ENCODE peak calls at places on chromosomes 3 and 15, in four cellular contexts. One of them, this sample, is unnamed. For H3K36me3 and H3K4me1, the result is how much of the 10 kb centered on the place peaks cover.

GRCh38 chr3:127215714-127216414 is 22.9 kb downstream of the PRR23E start:
- DNase-seq in SJSA1: peak
- DNase-seq in adipocyte: no peak
- DNase-seq in psoas muscle: no peak
- DNase-seq in this sample: no peak

GRCh38 chr15:76147906-76148553 is 88.2 kb downstream of the TMEM266 start:
- DNase-seq in psoas muscle: peak
- DNase-seq in SJSA1: peak
- DNase-seq in adipocyte: peak
- DNase-seq in this sample: peak

GRCh38 chr3:50295553-50296166 is 3.4 kb upstream of the IFRD2 start:
- DNase-seq in adipocyte: no peak
- DNase-seq in psoas muscle: no peak
- DNase-seq in SJSA1: no peak
- DNase-seq in this sample: no peak

GRCh38 chr15:24678485-24678884 is 2.9 kb downstream of the NPAP1 start:
- DNase-seq in SJSA1: no peak
- DNase-seq in adipocyte: no peak
- DNase-seq in psoas muscle: no peak
- DNase-seq in this sample: no peak

GRCh38 chr3:30578986-30579579 is 27.3 kb upstream of the TGFBR2 start:
- DNase-seq in psoas muscle: no peak
- DNase-seq in adipocyte: no peak
- DNase-seq in SJSA1: no peak
- DNase-seq in this sample: no peak

GRCh38 chr15:69540622-69541021 is 88.0 kb downstream of the RPLP1 start:
- DNase-seq in adipocyte: no peak
- DNase-seq in SJSA1: no peak
- DNase-seq in psoas muscle: peak
- DNase-seq in this sample: no peak

GRCh38 chr3:64945171-64945684 is 257.4 kb upstream of the ADAMTS9 start:
- DNase-seq in adipocyte: no peak
- DNase-seq in psoas muscle: no peak
- DNase-seq in SJSA1: no peak
- DNase-seq in this sample: peak

GRCh38 chr15:28114721-28115622 is 15.9 kb upstream of the OCA2 start:
- DNase-seq in SJSA1: no peak
- DNase-seq in adipocyte: peak
- DNase-seq in psoas muscle: no peak
- DNase-seq in this sample: no peak

GRCh38 chr3:923161-923910 is 169.5 kb upstream of the CNTN6 start:
- DNase-seq in adipocyte: no peak
- DNase-seq in psoas muscle: no peak
- DNase-seq in SJSA1: no peak
- DNase-seq in this sample: no peak

GRCh38 chr3:107370902-107371301 is 6.3 kb upstream of the CCDC54 start:
- DNase-seq in psoas muscle: no peak
- DNase-seq in SJSA1: no peak
- DNase-seq in adipocyte: no peak
- DNase-seq in this sample: no peak

GRCh38 chr15:40323953-40324937 is 753 bp downstream of the INAFM2 start:
- DNase-seq in adipocyte: peak
- DNase-seq in psoas muscle: no peak
- DNase-seq in SJSA1: no peak
- DNase-seq in this sample: no peak

GRCh38 chr15:95247068-95247984 is 1016.0 kb downstream of the MCTP2 start:
- DNase-seq in psoas muscle: no peak
- DNase-seq in SJSA1: peak
- DNase-seq in adipocyte: peak
- DNase-seq in this sample: no peak

GRCh38 chr3:9897408-9898372 is 5.0 kb upstream of the IL17RE start:
- DNase-seq in psoas muscle: no peak
- DNase-seq in adipocyte: no peak
- DNase-seq in SJSA1: no peak
- DNase-seq in this sample: no peak

GRCh38 chr3:127257351-127257750 is 30.5 kb downstream of the PRR20G start:
- DNase-seq in adipocyte: no peak
- DNase-seq in psoas muscle: no peak
- DNase-seq in SJSA1: no peak
- DNase-seq in this sample: no peak

GRCh38 chr3:112003321-112004080 is 4.8 kb downstream of the TAGLN3 start:
- DNase-seq in adipocyte: no peak
- DNase-seq in psoas muscle: no peak
- DNase-seq in SJSA1: no peak
- DNase-seq in this sample: no peak

GRCh38 chr3:49839193-49839809 is 17.1 kb downstream of the TRAIP start:
- DNase-seq in psoas muscle: peak
- DNase-seq in adipocyte: peak
- DNase-seq in SJSA1: peak
- DNase-seq in this sample: peak

GRCh38 chr3:148315756-148316155 is 381.9 kb upstream of the AGTR1 start:
- DNase-seq in psoas muscle: no peak
- DNase-seq in adipocyte: no peak
- DNase-seq in SJSA1: no peak
- DNase-seq in this sample: no peak

GRCh38 chr15:96220657-96221056 is 109.8 kb upstream of the NR2F2 start:
- DNase-seq in SJSA1: no peak
- DNase-seq in psoas muscle: no peak
- DNase-seq in adipocyte: no peak
- DNase-seq in this sample: no peak

GRCh38 chr15:47431501-47431900 is 285.8 kb upstream of the SEMA6D start:
- DNase-seq in adipocyte: peak
- DNase-seq in SJSA1: peak
- DNase-seq in psoas muscle: no peak
- DNase-seq in this sample: no peak

GRCh38 chr3:52670621-52671521 is 14.8 kb downstream of the PBRM1 start:
- DNase-seq in SJSA1: peak
- DNase-seq in adipocyte: peak
- DNase-seq in psoas muscle: no peak
- DNase-seq in this sample: peak

GRCh38 chr15:70794596-70795310 is 31.4 kb upstream of the UACA start:
- DNase-seq in SJSA1: no peak
- DNase-seq in adipocyte: peak
- DNase-seq in psoas muscle: no peak
- DNase-seq in this sample: no peak

GRCh38 chr3:174815750-174816149 is 43.4 kb upstream of the NAALADL2 start:
- DNase-seq in SJSA1: no peak
- DNase-seq in adipocyte: no peak
- DNase-seq in psoas muscle: no peak
- DNase-seq in this sample: no peak

GRCh38 chr3:46423588-46423987 is 16.5 kb downstream of the CCRL2 start:
- DNase-seq in psoas muscle: no peak
- DNase-seq in adipocyte: no peak
- DNase-seq in SJSA1: no peak
- DNase-seq in this sample: no peak

GRCh38 chr3:98902341-98902740 is 846 bp upstream of the DCBLD2 start:
- DNase-seq in psoas muscle: no peak
- DNase-seq in adipocyte: no peak
- DNase-seq in SJSA1: no peak
- DNase-seq in this sample: no peak

GRCh38 chr3:172316758-172317157 is 131.5 kb downstream of the GHSR start:
- DNase-seq in adipocyte: no peak
- DNase-seq in SJSA1: no peak
- DNase-seq in psoas muscle: no peak
- DNase-seq in this sample: no peak

GRCh38 chr3:172317481-172317880 is 130.8 kb downstream of the GHSR start:
- DNase-seq in psoas muscle: no peak
- DNase-seq in SJSA1: no peak
- DNase-seq in adipocyte: no peak
- DNase-seq in this sample: no peak

GRCh38 chr3:172314616-172315015 is 133.6 kb downstream of the GHSR start:
- DNase-seq in SJSA1: no peak
- DNase-seq in adipocyte: no peak
- DNase-seq in psoas muscle: no peak
- DNase-seq in this sample: no peak

GRCh38 chr3:172313671-172314070 is 134.6 kb downstream of the GHSR start:
- DNase-seq in adipocyte: no peak
- DNase-seq in psoas muscle: no peak
- DNase-seq in SJSA1: no peak
- DNase-seq in this sample: no peak

GRCh38 chr3:172315401-172316091 is 132.7 kb downstream of the GHSR start:
- DNase-seq in psoas muscle: no peak
- DNase-seq in adipocyte: peak
- DNase-seq in SJSA1: no peak
- DNase-seq in this sample: no peak
- H3K36me3 ChIP-seq in psoas muscle: under half
- H3K36me3 ChIP-seq in adipocyte: half or more
- H3K36me3 ChIP-seq in SJSA1: half or more
- H3K36me3 ChIP-seq in this sample: under half

DNA sequence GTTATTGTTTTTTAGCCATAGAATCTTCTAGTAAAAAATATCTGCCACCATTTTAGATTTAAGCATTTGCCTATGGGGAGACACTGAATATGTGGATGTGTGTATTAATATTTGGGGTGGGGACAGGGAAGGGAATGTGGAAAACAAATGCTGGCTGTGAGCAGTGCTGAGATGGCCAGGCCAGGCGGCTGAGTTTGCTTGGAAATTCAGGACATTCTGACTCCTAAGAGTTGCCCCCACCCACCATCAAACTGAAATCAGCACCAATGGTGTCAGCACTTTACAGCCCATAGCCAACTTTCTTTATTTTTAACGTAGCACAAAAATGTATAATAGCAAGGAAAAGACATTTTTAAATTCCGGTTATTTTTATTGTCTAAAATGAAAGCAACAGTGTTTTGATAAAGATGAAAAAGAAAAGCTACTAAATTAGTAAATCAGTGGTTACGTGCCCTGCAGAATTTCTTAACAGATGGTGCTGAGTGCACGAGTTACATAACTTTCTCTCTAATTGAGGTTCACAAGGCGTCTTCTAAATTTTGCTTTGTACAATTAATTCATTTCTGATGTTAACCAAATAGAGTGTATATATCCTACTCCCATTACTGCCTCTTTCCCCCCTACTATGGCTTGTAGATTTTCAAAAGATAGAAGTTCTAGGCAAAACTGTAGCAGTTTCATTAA is 34.0 kb downstream of the B3GALNT1 start:
- DNase-seq in SJSA1: no peak
- DNase-seq in adipocyte: no peak
- DNase-seq in psoas muscle: no peak
- DNase-seq in this sample: no peak
- H3K4me1 ChIP-seq in SJSA1: under half
- H3K4me1 ChIP-seq in adipocyte: under half
- H3K4me1 ChIP-seq in psoas muscle: under half
- H3K4me1 ChIP-seq in this sample: under half

GRCh38 chr15:45117327-45118130 is 3.4 kb downstream of the DUOXA2 start:
- DNase-seq in adipocyte: no peak
- DNase-seq in SJSA1: no peak
- DNase-seq in psoas muscle: no peak
- DNase-seq in this sample: no peak

GRCh38 chr15:45115312-45115820 is 1.2 kb downstream of the DUOXA2 start:
- DNase-seq in adipocyte: no peak
- DNase-seq in psoas muscle: no peak
- DNase-seq in SJSA1: no peak
- DNase-seq in this sample: no peak

GRCh38 chr15:45116006-45116481 is 1.9 kb downstream of the DUOXA2 start:
- DNase-seq in SJSA1: no peak
- DNase-seq in adipocyte: no peak
- DNase-seq in psoas muscle: no peak
- DNase-seq in this sample: no peak

GRCh38 chr15:45118131-45118588 is 4.0 kb downstream of the DUOXA2 start:
- DNase-seq in psoas muscle: peak
- DNase-seq in SJSA1: peak
- DNase-seq in adipocyte: peak
- DNase-seq in this sample: peak

GRCh38 chr15:45116482-45117326 is 2.6 kb downstream of the DUOXA2 start:
- DNase-seq in adipocyte: no peak
- DNase-seq in SJSA1: no peak
- DNase-seq in psoas muscle: no peak
- DNase-seq in this sample: no peak
- H3K4me3 ChIP-seq in adipocyte: no peak
- H3K4me3 ChIP-seq in SJSA1: no peak
- H3K4me3 ChIP-seq in psoas muscle: peak
- H3K4me3 ChIP-seq in this sample: no peak

GRCh38 chr3:196813903-196814302 is 53.8 kb upstream of the SENP5 start:
- DNase-seq in SJSA1: no peak
- DNase-seq in adipocyte: no peak
- DNase-seq in psoas muscle: no peak
- DNase-seq in this sample: no peak
- H3K36me3 ChIP-seq in SJSA1: under half
- H3K36me3 ChIP-seq in adipocyte: half or more
- H3K36me3 ChIP-seq in psoas muscle: half or more
- H3K36me3 ChIP-seq in this sample: half or more

DNA sequence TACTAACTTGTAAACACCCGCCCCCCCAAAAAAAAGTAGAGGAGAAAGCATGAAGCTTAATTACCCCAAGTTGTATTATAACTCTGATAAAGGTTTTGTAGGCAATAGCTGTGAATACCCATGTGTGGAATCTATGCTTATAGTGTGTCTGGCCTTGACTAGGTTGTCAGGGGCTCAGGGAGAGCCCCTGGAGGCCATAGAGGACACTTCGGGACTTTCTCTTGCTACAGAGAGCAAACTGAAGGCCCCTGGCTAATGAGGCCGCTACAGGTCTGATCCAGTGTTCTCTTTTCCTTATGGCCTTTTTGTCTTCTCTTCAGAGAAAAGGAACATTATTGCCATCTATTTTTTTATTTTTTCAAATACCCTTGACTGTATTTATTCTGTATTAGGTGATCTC is 19.1 kb upstream of the SCAANT1 start:
- DNase-seq in psoas muscle: no peak
- DNase-seq in SJSA1: no peak
- DNase-seq in adipocyte: no peak
- DNase-seq in this sample: no peak
- H3K4me1 ChIP-seq in psoas muscle: under half
- H3K4me1 ChIP-seq in SJSA1: under half
- H3K4me1 ChIP-seq in adipocyte: under half
- H3K4me1 ChIP-seq in this sample: under half

DNA sequence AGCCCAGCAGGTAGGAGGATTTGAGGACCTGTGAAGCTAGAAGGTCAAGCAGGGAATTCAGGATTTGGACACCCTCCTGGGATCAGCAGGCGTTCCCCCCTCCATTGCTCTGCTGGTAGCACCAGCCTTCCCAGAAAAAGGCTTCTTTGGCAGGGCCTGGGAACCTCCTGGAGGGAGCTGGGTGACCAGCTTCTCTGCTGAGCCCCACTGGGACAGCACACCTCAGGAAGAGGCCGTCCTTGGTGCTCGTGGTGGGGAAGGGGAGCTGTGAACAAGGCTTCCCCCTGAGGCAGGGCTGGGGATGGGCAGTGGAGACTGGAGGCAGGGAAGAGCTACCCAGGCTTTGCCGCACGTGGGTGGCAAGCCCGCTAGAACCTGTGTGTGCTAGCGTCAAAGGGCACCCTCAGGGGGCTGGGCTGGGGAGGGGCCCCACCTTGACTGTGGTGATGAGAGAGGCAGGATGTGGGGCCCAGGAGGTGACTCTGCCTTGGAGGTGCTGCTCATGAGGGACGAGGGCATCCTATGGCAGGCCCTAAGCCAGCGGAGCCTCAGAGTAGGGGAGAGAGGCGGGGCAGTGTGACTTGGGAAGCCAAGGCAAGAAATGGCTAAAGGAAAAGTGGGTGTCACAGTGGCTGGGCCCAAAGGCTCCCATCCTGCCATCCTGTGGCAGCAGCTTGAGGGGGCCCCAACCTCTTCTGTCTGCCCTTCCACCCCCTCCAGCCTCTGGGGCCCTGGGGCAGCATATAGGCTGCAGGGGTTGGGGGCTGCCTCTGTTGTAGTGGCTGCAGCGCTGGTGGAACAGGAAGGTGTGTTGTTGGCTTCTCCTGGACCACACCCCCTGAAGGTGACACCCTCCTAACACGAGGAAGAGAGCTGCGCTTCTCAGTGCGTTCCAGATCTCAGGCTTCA is 20.7 kb downstream of the KLF13 start:
- DNase-seq in SJSA1: no peak
- DNase-seq in psoas muscle: no peak
- DNase-seq in adipocyte: no peak
- DNase-seq in this sample: no peak
- H3K4me3 ChIP-seq in SJSA1: no peak
- H3K4me3 ChIP-seq in psoas muscle: no peak
- H3K4me3 ChIP-seq in adipocyte: no peak
- H3K4me3 ChIP-seq in this sample: no peak

This sample was measured in HAP-1.